ENCODE peak calls at places on chromosomes 3 and 15, in six cellular contexts. N is H1, W is A549, B is H9, D is Peyer's patch, Z is dorsolateral prefrontal cortex. T is an unnamed sample.

GRCh38 chr3:108297636-108298035 is 1.3 kb downstream of the HHLA2 start:
- DNase-seq in W (no peak), Z (no peak), B (no peak), N (no peak), D (no peak), T (no peak)

GRCh38 chr3:143849854-143850549 is 1.7 kb upstream of the SLC9A9 start:
- DNase-seq in D (no peak), N (no peak), W (no peak), B (no peak), Z (no peak), T (no peak)

GRCh38 chr3:196159952-196160804 is 51.0 kb downstream of the ZDHHC19 start:
- DNase-seq in D (peak; percentile 72), N (peak; percentile 69), W (no peak), B (peak; percentile 69), Z (no peak), T (peak; percentile 88)

GRCh38 chr3:53169832-53170324 is 8.9 kb downstream of the PRKCD start:
- DNase-seq in N (no peak), B (no peak), Z (no peak), W (no peak), D (no peak), T (no peak)

GRCh38 chr3:171108066-171108465 is 81.5 kb upstream of the SLC2A2 start:
- DNase-seq in D (no peak), B (no peak), Z (no peak), N (no peak), W (peak; percentile 4), T (no peak)

GRCh38 chr3:41290736-41291135 is 91.4 kb downstream of the CTNNB1 start:
- DNase-seq in Z (no peak), D (no peak), W (no peak), B (no peak), N (no peak), T (no peak)

GRCh38 chr3:15096026-15096425 is 2.9 kb downstream of the RBSN start:
- DNase-seq in D (no peak), N (no peak), Z (no peak), W (no peak), B (no peak), T (no peak)

GRCh38 chr3:44208568-44208967 is 33.1 kb upstream of the TOPAZ1 start:
- DNase-seq in B (no peak), D (no peak), Z (no peak), W (no peak), N (no peak), T (no peak)

GRCh38 chr3:52609316-52609815 is 73.0 kb downstream of the UQCC5 start:
- DNase-seq in D (no peak), B (no peak), N (no peak), Z (no peak), W (no peak), T (no peak)

GRCh38 chr3:113104746-113105479 is 106.4 kb upstream of the BOC start:
- DNase-seq in W (no peak), D (no peak), B (no peak), N (no peak), Z (no peak), T (no peak)

GRCh38 chr15:83462953-83463433 is 15.9 kb downstream of the SH3GL3 start:
- DNase-seq in B (no peak), D (no peak), N (no peak), Z (no peak), W (no peak), T (no peak)

DNA sequence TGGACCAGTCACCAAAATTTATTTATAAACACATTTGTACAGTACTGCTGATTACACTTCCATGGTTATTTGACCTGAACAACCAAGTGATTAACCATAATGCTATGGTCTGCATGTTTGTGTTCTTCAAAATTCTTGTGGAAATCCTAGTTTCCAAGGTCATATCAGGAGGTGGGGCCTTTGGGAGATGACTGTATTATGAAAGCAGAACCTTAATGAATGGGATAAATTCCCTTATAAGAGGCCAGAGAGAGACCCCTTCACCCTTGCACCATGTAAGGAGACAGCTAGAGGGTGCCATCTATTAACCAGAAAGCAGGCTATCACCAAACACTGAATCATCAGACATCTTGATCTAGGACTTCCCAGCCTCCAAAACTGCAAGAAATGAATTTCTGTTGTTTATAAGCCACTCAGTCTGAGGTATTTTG is 1.9 kb downstream of the SCAPER start:
- DNase-seq in W (peak; percentile 66), N (no peak), B (no peak), Z (no peak), D (no peak), T (peak; percentile 48)
- TF ChIP-seq CTCF in W (peak; percentile 58), N (peak; percentile 44), B (peak; percentile 51), Z (peak; percentile 63), D (no peak), T (peak; percentile 26)

GRCh38 chr3:5197022-5197421 is 9.5 kb downstream of the EDEM1 start:
- DNase-seq in D (no peak), Z (no peak), N (no peak), W (no peak), B (no peak), T (no peak)
- TF ChIP-seq CTCF in D (no peak), Z (no peak), N (no peak), W (no peak), B (no peak), T (no peak)

GRCh38 chr3:185188816-185189215 is 36.0 kb upstream of the C3orf70 start:
- DNase-seq in Z (no peak), N (no peak), D (no peak), B (no peak), W (no peak), T (no peak)

GRCh38 chr3:185187391-185187790 is 34.5 kb upstream of the C3orf70 start:
- DNase-seq in N (no peak), W (no peak), B (no peak), D (no peak), Z (no peak), T (no peak)
- TF ChIP-seq CTCF in N (no peak), W (no peak), B (no peak), D (no peak), Z (no peak), T (no peak)

DNA sequence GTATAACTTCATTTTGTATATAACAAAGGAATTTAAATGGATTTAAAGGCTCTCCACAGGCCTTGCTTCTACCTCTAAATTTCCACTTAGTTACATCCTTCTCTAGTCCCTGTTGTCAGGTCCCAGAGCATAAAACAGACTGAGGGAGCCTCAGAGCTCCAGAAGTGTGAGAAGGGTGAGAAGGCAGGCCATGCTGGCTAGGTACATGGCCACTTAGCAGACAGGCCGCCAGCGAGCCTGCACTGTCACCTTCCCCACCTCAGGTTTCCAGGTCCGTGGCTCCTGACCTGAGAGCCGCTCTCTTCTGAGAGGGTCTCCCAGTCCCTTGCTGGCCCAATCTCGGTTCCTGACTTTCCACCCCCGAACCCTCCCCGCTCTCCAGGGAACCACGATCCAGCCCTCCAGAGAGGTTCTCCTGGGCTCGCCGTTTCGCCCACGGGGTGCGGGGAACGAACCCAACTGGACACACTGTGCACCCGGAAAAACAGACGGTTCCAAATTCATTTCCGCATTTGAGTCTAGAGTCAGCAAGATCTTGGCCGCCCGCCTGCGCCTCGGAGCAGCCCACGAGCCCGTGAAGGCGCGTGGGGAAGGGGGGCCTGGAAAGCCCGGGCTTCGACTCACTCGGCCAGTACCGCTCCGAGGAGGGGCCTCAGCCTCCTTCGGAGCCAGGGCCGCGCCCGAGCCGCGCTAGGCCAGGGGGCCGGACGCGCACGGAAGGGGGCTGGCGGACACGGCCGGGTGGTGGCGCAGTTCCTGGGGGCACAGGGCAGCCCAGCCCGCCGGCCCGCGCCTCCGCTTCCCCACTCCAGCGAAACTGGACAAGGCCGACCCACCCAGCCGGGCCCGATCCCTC is 16.7 kb upstream of the SOX2 start:
- DNase-seq in W (no peak), B (peak; percentile 70), N (peak; percentile 85), D (peak; percentile 51), Z (peak; percentile 62), T (no peak)
- TF ChIP-seq CTCF in W (no peak), B (no peak), N (peak; percentile 50), D (no peak), Z (peak; percentile 41), T (no peak)

GRCh38 chr3:115986555-115987207 is 363.4 kb downstream of the GAP43 start:
- DNase-seq in D (no peak), B (peak; percentile 58), Z (no peak), N (no peak), W (peak; percentile 46), T (no peak)
- TF ChIP-seq CTCF in D (no peak), B (peak; percentile 72), Z (peak; percentile 25), N (peak; percentile 64), W (peak; percentile 3), T (no peak)

DNA sequence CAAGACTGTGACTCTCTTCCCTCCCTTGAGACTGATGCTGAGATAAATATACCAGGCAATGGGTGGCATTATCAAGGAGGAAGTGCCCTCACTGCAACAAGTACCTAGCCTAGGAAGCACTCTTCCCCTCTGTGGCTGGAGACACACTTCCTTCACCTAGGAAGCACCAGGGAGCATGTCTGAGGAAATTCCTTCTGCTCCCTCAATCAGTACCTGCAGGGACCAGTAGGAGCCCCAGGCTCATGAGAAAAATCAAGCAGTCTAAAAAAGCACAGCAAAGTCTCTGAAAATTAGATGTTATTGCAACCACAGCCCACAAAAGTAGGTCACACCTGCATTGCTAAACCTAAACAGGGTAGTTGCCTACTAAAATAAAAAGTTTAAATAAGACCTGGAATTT is 78.2 kb upstream of the TRPM1 start:
- DNase-seq in W (no peak), N (peak; percentile 44), D (no peak), Z (no peak), B (peak; percentile 42), T (no peak)
- TF ChIP-seq CTCF in W (no peak), N (peak; percentile 42), D (no peak), Z (no peak), B (peak; percentile 57), T (no peak)